ENCODE peak calls at places on chromosomes 2 and 18, in seven cellular contexts. F is skeletal muscle cell; G is AG04450; S is T-helper 2 cell treated with Interferon-gamma antibody and Interleukin-4, amounts not matched to agents 5 μg/mL and 100 μg/mL, for 36 hours; W is activated T-cell treated with anti-CD3 and anti-CD28 coated beads, Interleukin-2, amount 50 U/mL, for 48 hours; D is lower lobe of right lung; O is SK-N-DZ. T is an unnamed sample.

GRCh38 chr18:6650063-6650462 is 79.5 kb upstream of the ARHGAP28 start:
- DNase-seq in F (no peak), G (no peak), S (no peak), W (no peak), D (no peak), O (no peak), T (no peak)

GRCh38 chr2:42102606-42103450 is 55.0 kb downstream of the PKDCC start:
- DNase-seq in F (no peak), G (no peak), S (peak; percentile 35), W (peak; percentile 66), D (peak; percentile 78), O (no peak), T (no peak)

GRCh38 chr2:160737247-160737646 is 243.6 kb upstream of the RBMS1 start:
- DNase-seq in F (no peak), G (no peak), S (no peak), W (no peak), D (no peak), O (no peak), T (no peak)

GRCh38 chr2:84486436-84487115 is 27.5 kb upstream of the SUCLG1 start:
- DNase-seq in F (peak; percentile 40), G (no peak), S (no peak), W (no peak), D (no peak), O (no peak), T (no peak)

GRCh38 chr2:17781482-17781881 is 27.5 kb downstream of the GEN1 start:
- DNase-seq in F (no peak), G (no peak), S (no peak), W (no peak), D (no peak), O (no peak), T (no peak)

GRCh38 chr2:12501469-12502147 is 215.1 kb upstream of the TRIB2 start:
- DNase-seq in F (no peak), G (no peak), S (peak; percentile 85), W (peak; percentile 74), D (peak; percentile 55), O (no peak), T (no peak)

GRCh38 chr2:42850016-42850805 is 57.8 kb upstream of the HAAO start:
- DNase-seq in F (no peak), G (no peak), S (no peak), W (no peak), D (no peak), O (no peak), T (no peak)

GRCh38 chr18:10353791-10354190 is 100.6 kb upstream of the APCDD1 start:
- DNase-seq in F (peak; percentile 52), G (peak; percentile 55), S (no peak), W (no peak), D (no peak), O (no peak), T (no peak)

GRCh38 chr2:56741601-56742102 is 557.9 kb downstream of the CCDC85A start:
- DNase-seq in F (peak; percentile 95), G (no peak), S (no peak), W (no peak), D (peak; percentile 37), O (no peak), T (no peak)

GRCh38 chr2:36246320-36246990 is 109.1 kb upstream of the CRIM1 start:
- DNase-seq in F (no peak), G (no peak), S (peak; percentile 27), W (no peak), D (no peak), O (no peak), T (no peak)

GRCh38 chr2:191910518-191910917 is 63.6 kb upstream of the CAVIN2 start:
- DNase-seq in F (peak; percentile 45), G (peak; percentile 37), S (no peak), W (no peak), D (no peak), O (no peak), T (no peak)

GRCh38 chr18:11074879-11075278 is 74.5 kb downstream of the PIEZO2 start:
- DNase-seq in F (no peak), G (no peak), S (no peak), W (no peak), D (no peak), O (no peak), T (no peak)

GRCh38 chr2:215435261-215435808 is 533 bp downstream of the FN1 start:
- DNase-seq in F (no peak), G (no peak), S (no peak), W (peak; percentile 34), D (peak; percentile 53), O (peak; percentile 47), T (no peak)

GRCh38 chr2:198162276-198162675 is 357.9 kb downstream of the PLCL1 start:
- DNase-seq in F (no peak), G (no peak), S (no peak), W (no peak), D (no peak), O (no peak), T (peak; percentile 96)

GRCh38 chr2:237434916-237435315 is 21.0 kb upstream of the COL6A3 start:
- DNase-seq in F (peak; percentile 84), G (no peak), S (peak; percentile 90), W (peak; percentile 89), D (no peak), O (no peak), T (no peak)

GRCh38 chr2:242034996-242035814 is 165.7 kb downstream of the RTP5 start:
- DNase-seq in F (no peak), G (no peak), S (no peak), W (no peak), D (no peak), O (no peak), T (peak; percentile 3)

GRCh38 chr2:120734930-120735611 is 597 bp upstream of the GLI2 start:
- DNase-seq in F (no peak), G (no peak), S (no peak), W (no peak), D (no peak), O (no peak), T (no peak)

GRCh38 chr2:126534508-126534907 is 121.5 kb upstream of the GYPC start:
- DNase-seq in F (no peak), G (no peak), S (no peak), W (no peak), D (no peak), O (no peak), T (no peak)

GRCh38 chr2:101234169-101234938 is 18.3 kb upstream of the CNOT11 start:
- DNase-seq in F (no peak), G (no peak), S (no peak), W (no peak), D (no peak), O (no peak), T (no peak)

GRCh38 chr2:134785659-134786058 is 52.8 kb upstream of the ACMSD start:
- DNase-seq in F (no peak), G (no peak), S (no peak), W (no peak), D (no peak), O (no peak), T (no peak)

GRCh38 chr2:233349005-233349998 is 5.0 kb upstream of the DGKD start:
- DNase-seq in F (peak; percentile 17), G (no peak), S (no peak), W (no peak), D (peak; percentile 57), O (no peak), T (peak; percentile 83)

GRCh38 chr2:198873771-198874501 is 583.8 kb downstream of the SATB2 start:
- DNase-seq in F (peak; percentile 58), G (no peak), S (no peak), W (no peak), D (no peak), O (no peak), T (no peak)

GRCh38 chr2:177970670-177971454 is 101.7 kb downstream of the PDE11A start:
- DNase-seq in F (no peak), G (no peak), S (no peak), W (no peak), D (no peak), O (no peak), T (no peak)

GRCh38 chr2:109098251-109098920 is 30.6 kb upstream of the SH3RF3 start:
- DNase-seq in F (peak; percentile 25), G (no peak), S (no peak), W (no peak), D (no peak), O (no peak), T (no peak)

GRCh38 chr2:82395531-82395930 is 2063.5 kb downstream of the SUCLG1 start:
- DNase-seq in F (no peak), G (no peak), S (no peak), W (no peak), D (no peak), O (no peak), T (no peak)

GRCh38 chr2:2707111-2708035 is 376.3 kb upstream of the MYT1L start:
- DNase-seq in F (no peak), G (no peak), S (no peak), W (no peak), D (no peak), O (no peak), T (peak; percentile 12)

GRCh38 chr18:57134564-57135211 is 12.2 kb upstream of the BOD1L2 start:
- DNase-seq in F (no peak), G (no peak), S (no peak), W (no peak), D (no peak), O (no peak), T (no peak)

GRCh38 chr18:11322006-11322405 is 172.6 kb upstream of the PIEZO2 start:
- DNase-seq in F (no peak), G (no peak), S (no peak), W (no peak), D (no peak), O (no peak), T (no peak)

GRCh38 chr2:162928356-162928755 is 89.8 kb upstream of the KCNH7 start:
- DNase-seq in F (no peak), G (no peak), S (no peak), W (no peak), D (no peak), O (no peak), T (no peak)

T was measured in pons.